ENCODE peak calls at places on chromosomes 2 and 18, in eight cellular contexts. One of them, this sample, is unnamed. For H3K27me3, the result is how much of the 10 kb centered on the place peaks cover.

GRCh38 chr2:206442854-206443734 is at the start of gene ADAM23:
- DNase-seq in psoas muscle: peak
- DNase-seq in K562: peak
- DNase-seq in ascending aorta: no peak
- DNase-seq in heart right ventricle: peak
- DNase-seq in transverse colon: no peak
- DNase-seq in neural progenitor cell: peak
- DNase-seq in A673: peak
- DNase-seq in this sample: no peak

GRCh38 chr2:179226203-179226960 is 38.2 kb downstream of the SESTD1 start:
- DNase-seq in ascending aorta: no peak
- DNase-seq in K562: no peak
- DNase-seq in heart right ventricle: no peak
- DNase-seq in neural progenitor cell: no peak
- DNase-seq in A673: no peak
- DNase-seq in psoas muscle: no peak
- DNase-seq in transverse colon: no peak
- DNase-seq in this sample: no peak

GRCh38 chr2:101518470-101519172 is 43.7 kb upstream of the RFX8 start:
- DNase-seq in ascending aorta: no peak
- DNase-seq in psoas muscle: no peak
- DNase-seq in transverse colon: peak
- DNase-seq in heart right ventricle: peak
- DNase-seq in K562: peak
- DNase-seq in neural progenitor cell: peak
- DNase-seq in A673: peak
- DNase-seq in this sample: no peak

GRCh38 chr2:115389024-115389423 is 946.6 kb downstream of the DPP10 start:
- DNase-seq in A673: no peak
- DNase-seq in ascending aorta: no peak
- DNase-seq in K562: no peak
- DNase-seq in heart right ventricle: no peak
- DNase-seq in psoas muscle: no peak
- DNase-seq in transverse colon: no peak
- DNase-seq in neural progenitor cell: no peak
- DNase-seq in this sample: no peak

GRCh38 chr18:41140506-41140905 is 814.5 kb upstream of the PIK3C3 start:
- DNase-seq in K562: no peak
- DNase-seq in psoas muscle: no peak
- DNase-seq in neural progenitor cell: no peak
- DNase-seq in heart right ventricle: no peak
- DNase-seq in ascending aorta: no peak
- DNase-seq in transverse colon: no peak
- DNase-seq in A673: no peak
- DNase-seq in this sample: no peak

GRCh38 chr2:134413430-134413829 is 159.6 kb downstream of the MGAT5 start:
- DNase-seq in psoas muscle: no peak
- DNase-seq in K562: no peak
- DNase-seq in heart right ventricle: no peak
- DNase-seq in transverse colon: no peak
- DNase-seq in neural progenitor cell: no peak
- DNase-seq in A673: no peak
- DNase-seq in ascending aorta: no peak
- DNase-seq in this sample: no peak

GRCh38 chr18:10081477-10081876 is 167.7 kb downstream of the VAPA start:
- DNase-seq in ascending aorta: no peak
- DNase-seq in A673: no peak
- DNase-seq in psoas muscle: no peak
- DNase-seq in neural progenitor cell: no peak
- DNase-seq in transverse colon: no peak
- DNase-seq in heart right ventricle: no peak
- DNase-seq in K562: peak
- DNase-seq in this sample: no peak

GRCh38 chr2:102460467-102460866 is 12.6 kb upstream of the SLC9A4 start:
- DNase-seq in psoas muscle: no peak
- DNase-seq in transverse colon: no peak
- DNase-seq in ascending aorta: no peak
- DNase-seq in K562: no peak
- DNase-seq in heart right ventricle: no peak
- DNase-seq in neural progenitor cell: no peak
- DNase-seq in A673: no peak
- DNase-seq in this sample: no peak

GRCh38 chr2:205683179-205683978 is 1.1 kb downstream of the NRP2 start:
- DNase-seq in heart right ventricle: no peak
- DNase-seq in transverse colon: no peak
- DNase-seq in ascending aorta: no peak
- DNase-seq in neural progenitor cell: no peak
- DNase-seq in psoas muscle: no peak
- DNase-seq in K562: no peak
- DNase-seq in A673: no peak
- DNase-seq in this sample: no peak

GRCh38 chr2:226898121-226898520 is 62.3 kb downstream of the RHBDD1 start:
- DNase-seq in psoas muscle: no peak
- DNase-seq in K562: no peak
- DNase-seq in ascending aorta: no peak
- DNase-seq in neural progenitor cell: no peak
- DNase-seq in transverse colon: no peak
- DNase-seq in heart right ventricle: no peak
- DNase-seq in A673: no peak
- DNase-seq in this sample: no peak

GRCh38 chr2:10861765-10862164 is 49.2 kb upstream of the PDIA6 start:
- DNase-seq in heart right ventricle: no peak
- DNase-seq in psoas muscle: no peak
- DNase-seq in transverse colon: no peak
- DNase-seq in A673: no peak
- DNase-seq in K562: no peak
- DNase-seq in neural progenitor cell: no peak
- DNase-seq in ascending aorta: no peak
- DNase-seq in this sample: no peak

GRCh38 chr2:10957396-10957795 is 45.7 kb downstream of the KCNF1 start:
- DNase-seq in neural progenitor cell: no peak
- DNase-seq in K562: no peak
- DNase-seq in heart right ventricle: no peak
- DNase-seq in ascending aorta: no peak
- DNase-seq in psoas muscle: no peak
- DNase-seq in transverse colon: no peak
- DNase-seq in A673: no peak
- DNase-seq in this sample: no peak

GRCh38 chr2:234111523-234111922 is 61.0 kb downstream of the SPP2 start:
- DNase-seq in K562: no peak
- DNase-seq in A673: no peak
- DNase-seq in heart right ventricle: no peak
- DNase-seq in transverse colon: no peak
- DNase-seq in neural progenitor cell: no peak
- DNase-seq in ascending aorta: no peak
- DNase-seq in psoas muscle: no peak
- DNase-seq in this sample: no peak

GRCh38 chr18:45755936-45756335 is 32.0 kb downstream of the SLC14A1 start:
- DNase-seq in ascending aorta: peak
- DNase-seq in psoas muscle: no peak
- DNase-seq in K562: no peak
- DNase-seq in transverse colon: no peak
- DNase-seq in neural progenitor cell: no peak
- DNase-seq in A673: peak
- DNase-seq in heart right ventricle: no peak
- DNase-seq in this sample: no peak

GRCh38 chr2:128395640-128396499 is 77.2 kb upstream of the HS6ST1 start:
- DNase-seq in ascending aorta: peak
- DNase-seq in transverse colon: peak
- DNase-seq in neural progenitor cell: no peak
- DNase-seq in A673: peak
- DNase-seq in psoas muscle: no peak
- DNase-seq in K562: no peak
- DNase-seq in heart right ventricle: no peak
- DNase-seq in this sample: no peak

GRCh38 chr2:219638217-219638947 is 11.0 kb downstream of the SLC4A3 start:
- DNase-seq in neural progenitor cell: peak
- DNase-seq in K562: no peak
- DNase-seq in transverse colon: no peak
- DNase-seq in A673: no peak
- DNase-seq in ascending aorta: no peak
- DNase-seq in psoas muscle: no peak
- DNase-seq in heart right ventricle: no peak
- DNase-seq in this sample: peak

GRCh38 chr2:126527836-126528490 is 128.0 kb upstream of the GYPC start:
- DNase-seq in heart right ventricle: peak
- DNase-seq in transverse colon: peak
- DNase-seq in ascending aorta: peak
- DNase-seq in neural progenitor cell: peak
- DNase-seq in psoas muscle: peak
- DNase-seq in K562: peak
- DNase-seq in A673: peak
- DNase-seq in this sample: no peak

GRCh38 chr2:161650116-161651015 is 26.1 kb downstream of the SLC4A10 start:
- DNase-seq in neural progenitor cell: no peak
- DNase-seq in heart right ventricle: no peak
- DNase-seq in ascending aorta: no peak
- DNase-seq in psoas muscle: peak
- DNase-seq in transverse colon: no peak
- DNase-seq in A673: no peak
- DNase-seq in K562: no peak
- DNase-seq in this sample: no peak

GRCh38 chr18:41745166-41746049 is 209.6 kb upstream of the PIK3C3 start:
- DNase-seq in ascending aorta: no peak
- DNase-seq in A673: peak
- DNase-seq in transverse colon: peak
- DNase-seq in heart right ventricle: peak
- DNase-seq in K562: no peak
- DNase-seq in psoas muscle: no peak
- DNase-seq in neural progenitor cell: peak
- DNase-seq in this sample: no peak

GRCh38 chr18:35139517-35139916 is 98.3 kb downstream of the MAPRE2 start:
- DNase-seq in ascending aorta: no peak
- DNase-seq in A673: no peak
- DNase-seq in psoas muscle: no peak
- DNase-seq in transverse colon: no peak
- DNase-seq in heart right ventricle: no peak
- DNase-seq in K562: no peak
- DNase-seq in neural progenitor cell: no peak
- DNase-seq in this sample: no peak

GRCh38 chr18:23936371-23936958 is 78.1 kb upstream of the TTC39C start:
- DNase-seq in neural progenitor cell: no peak
- DNase-seq in psoas muscle: no peak
- DNase-seq in K562: no peak
- DNase-seq in ascending aorta: no peak
- DNase-seq in transverse colon: no peak
- DNase-seq in A673: peak
- DNase-seq in heart right ventricle: no peak
- DNase-seq in this sample: peak

GRCh38 chr2:150482111-150482510 is 5.4 kb downstream of the RND3 start:
- DNase-seq in K562: no peak
- DNase-seq in A673: no peak
- DNase-seq in neural progenitor cell: no peak
- DNase-seq in heart right ventricle: no peak
- DNase-seq in ascending aorta: no peak
- DNase-seq in transverse colon: no peak
- DNase-seq in psoas muscle: no peak
- DNase-seq in this sample: no peak

GRCh38 chr2:218831378-218831990 is at the start of gene PRKAG3:
- DNase-seq in A673: no peak
- DNase-seq in psoas muscle: peak
- DNase-seq in ascending aorta: peak
- DNase-seq in neural progenitor cell: no peak
- DNase-seq in transverse colon: no peak
- DNase-seq in K562: no peak
- DNase-seq in heart right ventricle: peak
- DNase-seq in this sample: no peak

GRCh38 chr2:98936917-98937351 is 909 bp upstream of the CRACDL start:
- DNase-seq in A673: no peak
- DNase-seq in neural progenitor cell: peak
- DNase-seq in heart right ventricle: no peak
- DNase-seq in ascending aorta: no peak
- DNase-seq in K562: no peak
- DNase-seq in transverse colon: no peak
- DNase-seq in psoas muscle: no peak
- DNase-seq in this sample: no peak

GRCh38 chr2:77156599-77156998 is 365.6 kb downstream of the LRRTM4 start:
- DNase-seq in A673: no peak
- DNase-seq in ascending aorta: no peak
- DNase-seq in transverse colon: no peak
- DNase-seq in psoas muscle: no peak
- DNase-seq in neural progenitor cell: no peak
- DNase-seq in heart right ventricle: no peak
- DNase-seq in K562: no peak
- DNase-seq in this sample: no peak

GRCh38 chr2:85539361-85540130 is 578 bp downstream of the MAT2A start:
- DNase-seq in K562: peak
- DNase-seq in ascending aorta: peak
- DNase-seq in psoas muscle: peak
- DNase-seq in A673: peak
- DNase-seq in transverse colon: peak
- DNase-seq in neural progenitor cell: no peak
- DNase-seq in heart right ventricle: peak
- DNase-seq in this sample: peak

GRCh38 chr2:3778016-3778415 is 74.6 kb downstream of the DCDC2C start:
- DNase-seq in transverse colon: no peak
- DNase-seq in A673: no peak
- DNase-seq in ascending aorta: no peak
- DNase-seq in psoas muscle: no peak
- DNase-seq in neural progenitor cell: no peak
- DNase-seq in K562: no peak
- DNase-seq in heart right ventricle: no peak
- DNase-seq in this sample: no peak

GRCh38 chr2:221853297-221853696 is 281.2 kb upstream of the EPHA4 start:
- DNase-seq in ascending aorta: no peak
- DNase-seq in K562: no peak
- DNase-seq in transverse colon: no peak
- DNase-seq in psoas muscle: no peak
- DNase-seq in neural progenitor cell: no peak
- DNase-seq in A673: no peak
- DNase-seq in heart right ventricle: no peak
- DNase-seq in this sample: no peak
- H3K27me3 ChIP-seq in ascending aorta: under half
- H3K27me3 ChIP-seq in K562: under half
- H3K27me3 ChIP-seq in transverse colon: under half
- H3K27me3 ChIP-seq in psoas muscle: under half
- H3K27me3 ChIP-seq in neural progenitor cell: under half
- H3K27me3 ChIP-seq in A673: under half
- H3K27me3 ChIP-seq in heart right ventricle: under half
- H3K27me3 ChIP-seq in this sample: under half

GRCh38 chr2:176071330-176072291 is 12.2 kb downstream of the EVX2 start:
- DNase-seq in ascending aorta: no peak
- DNase-seq in transverse colon: no peak
- DNase-seq in neural progenitor cell: no peak
- DNase-seq in heart right ventricle: no peak
- DNase-seq in A673: no peak
- DNase-seq in K562: no peak
- DNase-seq in psoas muscle: no peak
- DNase-seq in this sample: no peak
- H3K27me3 ChIP-seq in ascending aorta: under half
- H3K27me3 ChIP-seq in transverse colon: half or more
- H3K27me3 ChIP-seq in neural progenitor cell: half or more
- H3K27me3 ChIP-seq in heart right ventricle: half or more
- H3K27me3 ChIP-seq in A673: half or more
- H3K27me3 ChIP-seq in K562: half or more
- H3K27me3 ChIP-seq in psoas muscle: under half
- H3K27me3 ChIP-seq in this sample: half or more

GRCh38 chr18:22112215-22112614 is 57.2 kb upstream of the GATA6 start:
- DNase-seq in ascending aorta: no peak
- DNase-seq in K562: no peak
- DNase-seq in transverse colon: no peak
- DNase-seq in A673: no peak
- DNase-seq in heart right ventricle: no peak
- DNase-seq in neural progenitor cell: no peak
- DNase-seq in psoas muscle: no peak
- DNase-seq in this sample: no peak
- H3K27me3 ChIP-seq in ascending aorta: under half
- H3K27me3 ChIP-seq in K562: under half
- H3K27me3 ChIP-seq in transverse colon: under half
- H3K27me3 ChIP-seq in A673: under half
- H3K27me3 ChIP-seq in heart right ventricle: under half
- H3K27me3 ChIP-seq in neural progenitor cell: under half
- H3K27me3 ChIP-seq in psoas muscle: under half
- H3K27me3 ChIP-seq in this sample: under half

GRCh38 chr2:240151477-240152031 is 11.1 kb upstream of the OTOS start:
- DNase-seq in transverse colon: no peak
- DNase-seq in A673: no peak
- DNase-seq in heart right ventricle: peak
- DNase-seq in ascending aorta: no peak
- DNase-seq in K562: no peak
- DNase-seq in psoas muscle: no peak
- DNase-seq in neural progenitor cell: no peak
- DNase-seq in this sample: no peak
- H3K27me3 ChIP-seq in transverse colon: under half
- H3K27me3 ChIP-seq in A673: under half
- H3K27me3 ChIP-seq in heart right ventricle: under half
- H3K27me3 ChIP-seq in ascending aorta: under half
- H3K27me3 ChIP-seq in K562: under half
- H3K27me3 ChIP-seq in psoas muscle: under half
- H3K27me3 ChIP-seq in neural progenitor cell: under half
- H3K27me3 ChIP-seq in this sample: half or more